ENCODE peak calls at places on chromosomes 12 and 14, in nine cellular contexts. One of them, this sample, is unnamed.

GRCh38 chr14:73995977-73996378 is 23.1 kb downstream of the ENTPD5 start:
- DNase-seq in cardiac muscle cell: no peak
- DNase-seq in cardiac fibroblast: no peak
- DNase-seq in heart left ventricle: no peak
- DNase-seq in fibroblast of villous mesenchyme: no peak
- DNase-seq in astrocyte of the cerebellum: no peak
- DNase-seq in left ventricle myocardium inferior: no peak
- DNase-seq in PC-3: no peak
- DNase-seq in stomach: peak
- DNase-seq in this sample: no peak

GRCh38 chr12:76030378-76031080 is 1.0 kb downstream of the PHLDA1 start:
- DNase-seq in cardiac muscle cell: peak
- DNase-seq in cardiac fibroblast: peak
- DNase-seq in heart left ventricle: peak
- DNase-seq in fibroblast of villous mesenchyme: peak
- DNase-seq in astrocyte of the cerebellum: no peak
- DNase-seq in left ventricle myocardium inferior: peak
- DNase-seq in PC-3: no peak
- DNase-seq in stomach: peak
- DNase-seq in this sample: no peak

GRCh38 chr12:50224026-50224692 is 57.0 kb upstream of the CERS5 start:
- DNase-seq in cardiac muscle cell: no peak
- DNase-seq in cardiac fibroblast: peak
- DNase-seq in heart left ventricle: no peak
- DNase-seq in fibroblast of villous mesenchyme: no peak
- DNase-seq in astrocyte of the cerebellum: no peak
- DNase-seq in left ventricle myocardium inferior: no peak
- DNase-seq in PC-3: peak
- DNase-seq in stomach: peak
- DNase-seq in this sample: peak

GRCh38 chr14:70808023-70808401 is 1.3 kb downstream of the MAP3K9 start:
- DNase-seq in cardiac muscle cell: peak
- DNase-seq in cardiac fibroblast: no peak
- DNase-seq in heart left ventricle: no peak
- DNase-seq in fibroblast of villous mesenchyme: no peak
- DNase-seq in astrocyte of the cerebellum: no peak
- DNase-seq in left ventricle myocardium inferior: no peak
- DNase-seq in PC-3: peak
- DNase-seq in stomach: peak
- DNase-seq in this sample: no peak

GRCh38 chr12:65536876-65537661 is 258.6 kb downstream of the MSRB3 start:
- DNase-seq in cardiac muscle cell: peak
- DNase-seq in cardiac fibroblast: peak
- DNase-seq in heart left ventricle: peak
- DNase-seq in fibroblast of villous mesenchyme: peak
- DNase-seq in astrocyte of the cerebellum: peak
- DNase-seq in left ventricle myocardium inferior: no peak
- DNase-seq in PC-3: peak
- DNase-seq in stomach: no peak
- DNase-seq in this sample: peak

GRCh38 chr12:81167694-81168093 is 89.8 kb downstream of the ACSS3 start:
- DNase-seq in cardiac muscle cell: no peak
- DNase-seq in cardiac fibroblast: peak
- DNase-seq in heart left ventricle: no peak
- DNase-seq in fibroblast of villous mesenchyme: peak
- DNase-seq in astrocyte of the cerebellum: peak
- DNase-seq in left ventricle myocardium inferior: no peak
- DNase-seq in PC-3: peak
- DNase-seq in stomach: no peak
- DNase-seq in this sample: peak

GRCh38 chr12:68767191-68767590 is 21.2 kb downstream of the SLC35E3 start:
- DNase-seq in cardiac muscle cell: no peak
- DNase-seq in cardiac fibroblast: no peak
- DNase-seq in heart left ventricle: no peak
- DNase-seq in fibroblast of villous mesenchyme: no peak
- DNase-seq in astrocyte of the cerebellum: no peak
- DNase-seq in left ventricle myocardium inferior: no peak
- DNase-seq in PC-3: no peak
- DNase-seq in stomach: no peak
- DNase-seq in this sample: no peak

GRCh38 chr12:103422328-103422727 is 73.4 kb downstream of the C12orf42 start:
- DNase-seq in cardiac muscle cell: no peak
- DNase-seq in cardiac fibroblast: no peak
- DNase-seq in heart left ventricle: no peak
- DNase-seq in fibroblast of villous mesenchyme: no peak
- DNase-seq in astrocyte of the cerebellum: no peak
- DNase-seq in left ventricle myocardium inferior: no peak
- DNase-seq in PC-3: no peak
- DNase-seq in stomach: no peak
- DNase-seq in this sample: no peak

GRCh38 chr12:100986595-100987547 is 192.3 kb downstream of the ANO4 start:
- DNase-seq in cardiac muscle cell: no peak
- DNase-seq in cardiac fibroblast: no peak
- DNase-seq in heart left ventricle: no peak
- DNase-seq in fibroblast of villous mesenchyme: peak
- DNase-seq in astrocyte of the cerebellum: peak
- DNase-seq in left ventricle myocardium inferior: no peak
- DNase-seq in PC-3: no peak
- DNase-seq in stomach: no peak
- DNase-seq in this sample: peak

GRCh38 chr12:3770891-3771290 is 18.0 kb upstream of the CRACR2A start:
- DNase-seq in cardiac muscle cell: no peak
- DNase-seq in cardiac fibroblast: peak
- DNase-seq in heart left ventricle: no peak
- DNase-seq in fibroblast of villous mesenchyme: peak
- DNase-seq in astrocyte of the cerebellum: no peak
- DNase-seq in left ventricle myocardium inferior: no peak
- DNase-seq in PC-3: peak
- DNase-seq in stomach: no peak
- DNase-seq in this sample: peak

GRCh38 chr14:94322648-94323570 is at the start of gene SERPINA6:
- DNase-seq in cardiac muscle cell: no peak
- DNase-seq in cardiac fibroblast: peak
- DNase-seq in heart left ventricle: no peak
- DNase-seq in fibroblast of villous mesenchyme: peak
- DNase-seq in astrocyte of the cerebellum: peak
- DNase-seq in left ventricle myocardium inferior: no peak
- DNase-seq in PC-3: no peak
- DNase-seq in stomach: no peak
- DNase-seq in this sample: peak

GRCh38 chr12:49631336-49631907 is 8.1 kb downstream of the PRPF40B start:
- DNase-seq in cardiac muscle cell: no peak
- DNase-seq in cardiac fibroblast: no peak
- DNase-seq in heart left ventricle: no peak
- DNase-seq in fibroblast of villous mesenchyme: no peak
- DNase-seq in astrocyte of the cerebellum: no peak
- DNase-seq in left ventricle myocardium inferior: no peak
- DNase-seq in PC-3: no peak
- DNase-seq in stomach: no peak
- DNase-seq in this sample: no peak

GRCh38 chr14:104967414-104968152 is 10.6 kb downstream of the AHNAK2 start:
- DNase-seq in cardiac muscle cell: peak
- DNase-seq in cardiac fibroblast: peak
- DNase-seq in heart left ventricle: peak
- DNase-seq in fibroblast of villous mesenchyme: peak
- DNase-seq in astrocyte of the cerebellum: no peak
- DNase-seq in left ventricle myocardium inferior: peak
- DNase-seq in PC-3: peak
- DNase-seq in stomach: peak
- DNase-seq in this sample: no peak

GRCh38 chr12:16454481-16454880 is 107.0 kb downstream of the MGST1 start:
- DNase-seq in cardiac muscle cell: no peak
- DNase-seq in cardiac fibroblast: peak
- DNase-seq in heart left ventricle: no peak
- DNase-seq in fibroblast of villous mesenchyme: no peak
- DNase-seq in astrocyte of the cerebellum: no peak
- DNase-seq in left ventricle myocardium inferior: no peak
- DNase-seq in PC-3: no peak
- DNase-seq in stomach: no peak
- DNase-seq in this sample: no peak

GRCh38 chr12:27969901-27970390 is 2.6 kb downstream of the PTHLH start:
- DNase-seq in cardiac muscle cell: peak
- DNase-seq in cardiac fibroblast: peak
- DNase-seq in heart left ventricle: peak
- DNase-seq in fibroblast of villous mesenchyme: peak
- DNase-seq in astrocyte of the cerebellum: no peak
- DNase-seq in left ventricle myocardium inferior: peak
- DNase-seq in PC-3: peak
- DNase-seq in stomach: peak
- DNase-seq in this sample: peak

GRCh38 chr14:37602605-37603453 is 7.4 kb downstream of the TTC6 start:
- DNase-seq in cardiac muscle cell: no peak
- DNase-seq in cardiac fibroblast: no peak
- DNase-seq in heart left ventricle: no peak
- DNase-seq in fibroblast of villous mesenchyme: no peak
- DNase-seq in astrocyte of the cerebellum: no peak
- DNase-seq in left ventricle myocardium inferior: no peak
- DNase-seq in PC-3: no peak
- DNase-seq in stomach: no peak
- DNase-seq in this sample: no peak

GRCh38 chr12:93733358-93733757 is 56.2 kb downstream of the CRADD start:
- DNase-seq in cardiac muscle cell: no peak
- DNase-seq in cardiac fibroblast: peak
- DNase-seq in heart left ventricle: peak
- DNase-seq in fibroblast of villous mesenchyme: no peak
- DNase-seq in astrocyte of the cerebellum: no peak
- DNase-seq in left ventricle myocardium inferior: peak
- DNase-seq in PC-3: no peak
- DNase-seq in stomach: no peak
- DNase-seq in this sample: no peak

GRCh38 chr12:67193705-67194104 is 75.5 kb upstream of the CAND1 start:
- DNase-seq in cardiac muscle cell: peak
- DNase-seq in cardiac fibroblast: peak
- DNase-seq in heart left ventricle: no peak
- DNase-seq in fibroblast of villous mesenchyme: peak
- DNase-seq in astrocyte of the cerebellum: peak
- DNase-seq in left ventricle myocardium inferior: no peak
- DNase-seq in PC-3: peak
- DNase-seq in stomach: no peak
- DNase-seq in this sample: peak

GRCh38 chr12:59115995-59116394 is 195.7 kb upstream of the LRIG3 start:
- DNase-seq in cardiac muscle cell: no peak
- DNase-seq in cardiac fibroblast: no peak
- DNase-seq in heart left ventricle: no peak
- DNase-seq in fibroblast of villous mesenchyme: no peak
- DNase-seq in astrocyte of the cerebellum: no peak
- DNase-seq in left ventricle myocardium inferior: no peak
- DNase-seq in PC-3: no peak
- DNase-seq in stomach: no peak
- DNase-seq in this sample: no peak

GRCh38 chr12:92044435-92044834 is 101.2 kb downstream of the BTG1 start:
- DNase-seq in cardiac muscle cell: no peak
- DNase-seq in cardiac fibroblast: no peak
- DNase-seq in heart left ventricle: no peak
- DNase-seq in fibroblast of villous mesenchyme: peak
- DNase-seq in astrocyte of the cerebellum: no peak
- DNase-seq in left ventricle myocardium inferior: no peak
- DNase-seq in PC-3: peak
- DNase-seq in stomach: no peak
- DNase-seq in this sample: no peak

GRCh38 chr12:67484788-67485480 is 163.6 kb upstream of the DYRK2 start:
- DNase-seq in cardiac muscle cell: no peak
- DNase-seq in cardiac fibroblast: no peak
- DNase-seq in heart left ventricle: no peak
- DNase-seq in fibroblast of villous mesenchyme: no peak
- DNase-seq in astrocyte of the cerebellum: no peak
- DNase-seq in left ventricle myocardium inferior: no peak
- DNase-seq in PC-3: peak
- DNase-seq in stomach: no peak
- DNase-seq in this sample: no peak

GRCh38 chr12:71955946-71956345 is 17.3 kb downstream of the TPH2 start:
- DNase-seq in cardiac muscle cell: no peak
- DNase-seq in cardiac fibroblast: peak
- DNase-seq in heart left ventricle: no peak
- DNase-seq in fibroblast of villous mesenchyme: peak
- DNase-seq in astrocyte of the cerebellum: no peak
- DNase-seq in left ventricle myocardium inferior: no peak
- DNase-seq in PC-3: no peak
- DNase-seq in stomach: no peak
- DNase-seq in this sample: peak

GRCh38 chr12:42372154-42372791 is 46.3 kb downstream of the PPHLN1 start:
- DNase-seq in cardiac muscle cell: peak
- DNase-seq in cardiac fibroblast: peak
- DNase-seq in heart left ventricle: peak
- DNase-seq in fibroblast of villous mesenchyme: peak
- DNase-seq in astrocyte of the cerebellum: peak
- DNase-seq in left ventricle myocardium inferior: no peak
- DNase-seq in PC-3: peak
- DNase-seq in stomach: no peak
- DNase-seq in this sample: peak

GRCh38 chr12:54786081-54786480 is 68.2 kb upstream of the MUCL1 start:
- DNase-seq in cardiac muscle cell: no peak
- DNase-seq in cardiac fibroblast: no peak
- DNase-seq in heart left ventricle: no peak
- DNase-seq in fibroblast of villous mesenchyme: no peak
- DNase-seq in astrocyte of the cerebellum: no peak
- DNase-seq in left ventricle myocardium inferior: no peak
- DNase-seq in PC-3: no peak
- DNase-seq in stomach: no peak
- DNase-seq in this sample: no peak
- TF ChIP-seq CTCF in cardiac muscle cell: no peak
- TF ChIP-seq CTCF in cardiac fibroblast: no peak
- TF ChIP-seq CTCF in heart left ventricle: no peak
- TF ChIP-seq CTCF in fibroblast of villous mesenchyme: no peak
- TF ChIP-seq CTCF in astrocyte of the cerebellum: no peak
- TF ChIP-seq CTCF in left ventricle myocardium inferior: no peak
- TF ChIP-seq CTCF in PC-3: peak
- TF ChIP-seq CTCF in stomach: no peak
- TF ChIP-seq CTCF in this sample: no peak

GRCh38 chr14:76280221-76280620 is 95.7 kb upstream of the ESRRB start:
- DNase-seq in cardiac muscle cell: no peak
- DNase-seq in cardiac fibroblast: no peak
- DNase-seq in heart left ventricle: no peak
- DNase-seq in fibroblast of villous mesenchyme: no peak
- DNase-seq in astrocyte of the cerebellum: no peak
- DNase-seq in left ventricle myocardium inferior: no peak
- DNase-seq in PC-3: no peak
- DNase-seq in stomach: no peak
- DNase-seq in this sample: no peak
- H3K4me3 ChIP-seq in cardiac muscle cell: no peak
- H3K4me3 ChIP-seq in cardiac fibroblast: no peak
- H3K4me3 ChIP-seq in heart left ventricle: no peak
- H3K4me3 ChIP-seq in fibroblast of villous mesenchyme: no peak
- H3K4me3 ChIP-seq in astrocyte of the cerebellum: no peak
- H3K4me3 ChIP-seq in left ventricle myocardium inferior: no peak
- H3K4me3 ChIP-seq in PC-3: no peak
- H3K4me3 ChIP-seq in stomach: no peak
- H3K4me3 ChIP-seq in this sample: no peak

GRCh38 chr12:115771065-115771464 is 506.4 kb downstream of the MED13L start:
- DNase-seq in cardiac muscle cell: peak
- DNase-seq in cardiac fibroblast: no peak
- DNase-seq in heart left ventricle: no peak
- DNase-seq in fibroblast of villous mesenchyme: peak
- DNase-seq in astrocyte of the cerebellum: no peak
- DNase-seq in left ventricle myocardium inferior: no peak
- DNase-seq in PC-3: peak
- DNase-seq in stomach: no peak
- DNase-seq in this sample: no peak
- TF ChIP-seq CTCF in cardiac muscle cell: no peak
- TF ChIP-seq CTCF in cardiac fibroblast: no peak
- TF ChIP-seq CTCF in heart left ventricle: peak
- TF ChIP-seq CTCF in fibroblast of villous mesenchyme: peak
- TF ChIP-seq CTCF in astrocyte of the cerebellum: no peak
- TF ChIP-seq CTCF in left ventricle myocardium inferior: peak
- TF ChIP-seq CTCF in PC-3: peak
- TF ChIP-seq CTCF in stomach: no peak
- TF ChIP-seq CTCF in this sample: peak

GRCh38 chr12:89782807-89783206 is 74.2 kb upstream of the ATP2B1 start:
- DNase-seq in cardiac muscle cell: no peak
- DNase-seq in cardiac fibroblast: peak
- DNase-seq in heart left ventricle: no peak
- DNase-seq in fibroblast of villous mesenchyme: no peak
- DNase-seq in astrocyte of the cerebellum: no peak
- DNase-seq in left ventricle myocardium inferior: no peak
- DNase-seq in PC-3: peak
- DNase-seq in stomach: no peak
- DNase-seq in this sample: no peak
- H3K4me3 ChIP-seq in cardiac muscle cell: no peak
- H3K4me3 ChIP-seq in cardiac fibroblast: no peak
- H3K4me3 ChIP-seq in heart left ventricle: no peak
- H3K4me3 ChIP-seq in fibroblast of villous mesenchyme: no peak
- H3K4me3 ChIP-seq in astrocyte of the cerebellum: no peak
- H3K4me3 ChIP-seq in left ventricle myocardium inferior: no peak
- H3K4me3 ChIP-seq in PC-3: no peak
- H3K4me3 ChIP-seq in stomach: no peak
- H3K4me3 ChIP-seq in this sample: no peak